ENCODE peak calls at places on chromosomes 16 and 17, in ten cellular contexts. I is naive thymus-derived CD4-positive, alpha-beta T cell; H is activated CD4-positive, alpha-beta T cell treated with anti-CD3 and anti-CD28 coated beads, Interleukin-2, amount 50 U/mL, for 4 hours; L is IMR-90; K is Right ventricle myocardium superior; E is NCI-H1436; S is mucosa of gallbladder; Q is T1000; O is right cardiac atrium; R is HFFc6. Z is an unnamed sample.
A peak's percentile ranks its signal among the peaks of the same experiment; 100 is the strongest.

GRCh38 chr17:74919440-74920305 is 3.4 kb downstream of the USH1G start:
- DNase-seq in E (no peak), S (no peak), O (no peak), I (no peak), H (no peak), L (no peak), R (no peak), K (peak; percentile 58), Q (no peak), Z (no peak)

GRCh38 chr17:44345497-44346026 is 460 bp downstream of the GRN start:
- DNase-seq in K (peak; percentile 39), O (no peak), L (peak; percentile 59), I (peak; percentile 46), E (peak; percentile 69), H (no peak), R (peak; percentile 49), Q (peak; percentile 28), S (peak; percentile 34), Z (no peak)

GRCh38 chr16:30660424-30661251 is 2.4 kb downstream of the FBRS start:
- DNase-seq in S (no peak), K (no peak), O (no peak), H (peak; percentile 78), I (peak; percentile 65), L (peak; percentile 58), Q (no peak), R (no peak), E (no peak), Z (no peak)

GRCh38 chr17:57954421-57955182 is 610 bp downstream of the CUEDC1 start:
- DNase-seq in S (peak; percentile 54), I (peak; percentile 5), L (peak; percentile 46), O (peak; percentile 93), E (peak; percentile 19), H (no peak), K (peak; percentile 91), R (peak; percentile 63), Q (peak; percentile 85), Z (peak; percentile 82)

GRCh38 chr16:49621240-49622083 is 234.4 kb downstream of the ZNF423 start:
- DNase-seq in R (no peak), L (no peak), K (no peak), Q (peak; percentile 48), E (no peak), S (no peak), H (no peak), I (no peak), O (no peak), Z (no peak)

GRCh38 chr17:68499587-68499986 is 12.6 kb upstream of the PRKAR1A start:
- DNase-seq in S (no peak), E (no peak), O (no peak), Q (no peak), R (no peak), K (no peak), L (no peak), I (no peak), H (no peak), Z (no peak)

GRCh38 chr17:39981207-39982068 is 831 bp downstream of the PSMD3 start:
- DNase-seq in S (no peak), Q (no peak), L (no peak), H (no peak), K (no peak), I (no peak), E (no peak), O (no peak), R (no peak), Z (no peak)

GRCh38 chr17:56739376-56739775 is 94.3 kb downstream of the C17orf67 start:
- DNase-seq in K (no peak), S (no peak), O (no peak), R (peak; percentile 28), E (no peak), L (peak; percentile 65), Q (no peak), I (no peak), H (no peak), Z (no peak)

GRCh38 chr17:2107050-2107449 is 52.1 kb downstream of the HIC1 start:
- DNase-seq in R (no peak), I (no peak), E (no peak), S (no peak), O (no peak), L (no peak), H (no peak), Q (no peak), K (no peak), Z (no peak)

GRCh38 chr17:9677932-9678331 is 32.6 kb downstream of the USP43 start:
- DNase-seq in S (no peak), R (no peak), K (no peak), Q (no peak), I (no peak), L (no peak), E (no peak), O (no peak), H (no peak), Z (no peak)

GRCh38 chr17:75683467-75684041 is 16.4 kb downstream of the SAP30BP start:
- DNase-seq in K (no peak), S (no peak), I (no peak), E (no peak), L (peak; percentile 80), Q (peak; percentile 28), R (peak; percentile 86), H (no peak), O (no peak), Z (no peak)

GRCh38 chr17:49216953-49217650 is 6.6 kb downstream of the ABI3 start:
- DNase-seq in I (no peak), E (no peak), H (no peak), L (no peak), K (peak; percentile 73), O (peak; percentile 64), R (no peak), Q (no peak), S (no peak), Z (peak; percentile 82)

GRCh38 chr17:76747716-76748360 is 9.9 kb downstream of the MFSD11 start:
- DNase-seq in O (peak; percentile 53), I (no peak), S (no peak), Q (no peak), H (no peak), R (no peak), K (no peak), L (no peak), E (no peak), Z (no peak)

GRCh38 chr16:14418795-14419225 is 211.2 kb downstream of the PARN start:
- DNase-seq in O (peak; percentile 54), L (no peak), H (no peak), I (no peak), E (no peak), S (no peak), Q (no peak), R (no peak), K (no peak), Z (no peak)

GRCh38 chr16:79067600-79067999 is 532.9 kb downstream of the MAF start:
- DNase-seq in K (no peak), H (no peak), O (no peak), R (no peak), L (no peak), I (no peak), Q (no peak), S (no peak), E (no peak), Z (no peak)

GRCh38 chr17:34756670-34757021 is 177.3 kb downstream of the TMEM132E start:
- DNase-seq in L (no peak), O (no peak), Q (no peak), S (no peak), R (no peak), E (no peak), H (no peak), K (no peak), I (no peak), Z (no peak)

GRCh38 chr17:33667052-33667509 is 374.0 kb upstream of the ASIC2 start:
- DNase-seq in S (no peak), E (no peak), K (no peak), O (no peak), H (no peak), Q (no peak), I (no peak), L (no peak), R (no peak), Z (no peak)

GRCh38 chr16:74186589-74186988 is 110.0 kb upstream of the PSMD7 start:
- DNase-seq in L (peak; percentile 48), O (no peak), R (no peak), H (no peak), I (no peak), E (peak; percentile 10), K (no peak), S (no peak), Q (no peak), Z (no peak)

GRCh38 chr16:80299416-80299815 is 241.4 kb upstream of the DYNLRB2 start:
- DNase-seq in O (no peak), H (no peak), E (no peak), L (no peak), K (no peak), I (no peak), S (peak; percentile 32), R (no peak), Q (no peak), Z (no peak)

GRCh38 chr16:64339052-64339770 is 782.7 kb downstream of the CDH11 start:
- DNase-seq in I (no peak), Q (peak; percentile 21), K (no peak), O (no peak), L (peak; percentile 79), S (no peak), E (no peak), H (no peak), R (peak; percentile 91), Z (no peak)

GRCh38 chr16:50202926-50203624 is 50.0 kb downstream of the TENT4B start:
- DNase-seq in R (peak; percentile 97), L (peak; percentile 93), I (no peak), K (no peak), H (no peak), S (peak; percentile 32), O (no peak), Q (peak; percentile 34), E (no peak), Z (no peak)

GRCh38 chr17:66737524-66737923 is 97.4 kb upstream of the CACNG5 start:
- DNase-seq in L (peak; percentile 49), O (peak; percentile 69), S (no peak), K (peak; percentile 71), Q (no peak), R (no peak), E (no peak), H (no peak), I (no peak), Z (no peak)

GRCh38 chr17:37220609-37220953 is 155.2 kb upstream of the C17orf78 start:
- DNase-seq in R (peak; percentile 46), I (peak; percentile 0), Q (no peak), O (no peak), H (no peak), K (no peak), S (no peak), E (peak; percentile 66), L (peak; percentile 54), Z (no peak)

GRCh38 chr16:1958715-1959268 is 546 bp upstream of the NDUFB10 start:
- DNase-seq in I (no peak), L (no peak), Q (no peak), K (peak; percentile 54), H (no peak), E (no peak), S (no peak), O (peak; percentile 44), R (no peak), Z (peak; percentile 69)

GRCh38 chr17:37506678-37507077 is 17.0 kb downstream of the DUSP14 start:
- DNase-seq in I (no peak), K (no peak), S (no peak), E (no peak), O (no peak), L (peak; percentile 47), Q (no peak), H (no peak), R (peak; percentile 31), Z (no peak)

GRCh38 chr16:47413041-47413440 is 47.8 kb downstream of the ITFG1 start:
- DNase-seq in L (no peak), O (no peak), H (no peak), R (no peak), Q (no peak), S (no peak), K (no peak), E (no peak), I (no peak), Z (no peak)

GRCh38 chr17:78530675-78531074 is 46.5 kb downstream of the DNAH17 start:
- DNase-seq in S (no peak), L (no peak), H (no peak), K (no peak), E (no peak), R (no peak), O (no peak), I (no peak), Q (no peak), Z (no peak)

GRCh38 chr17:41777157-41777578 is 9.3 kb downstream of the JUP start:
- DNase-seq in K (peak; percentile 83), O (peak; percentile 62), E (no peak), I (no peak), Q (no peak), L (no peak), S (peak; percentile 37), R (no peak), H (no peak), Z (no peak)

Z was measured in upper lobe of right lung.